ENCODE peak calls at places on chromosomes 6 and 20, in eight cellular contexts. S is K562, K is mesendoderm, O is endodermal cell, T is HepG2, D is colonic mucosa, H is fibroblast of lung, P is NT2/D1. I is an unnamed sample. For H3K4me1, the result is how much of the 10 kb centered on the place peaks cover.

GRCh38 chr6:127471379-127472255 is 12.4 kb upstream of the KIAA0408 start:
- DNase-seq in K (no peak), P (no peak), H (no peak), O (no peak), S (no peak), T (no peak), D (no peak), I (no peak)

GRCh38 chr20:20877079-20877478 is 164.6 kb upstream of the RALGAPA2 start:
- DNase-seq in K (no peak), O (no peak), P (no peak), T (no peak), S (no peak), D (no peak), H (no peak), I (no peak)

GRCh38 chr6:31639449-31639861 is 13.0 kb downstream of the BAG6 start:
- DNase-seq in S (no peak), P (no peak), D (no peak), K (no peak), H (no peak), T (no peak), O (no peak), I (no peak)

GRCh38 chr20:57051096-57051495 is 215.3 kb downstream of the BMP7 start:
- DNase-seq in H (no peak), P (no peak), O (no peak), S (no peak), K (no peak), D (no peak), T (peak), I (no peak)

GRCh38 chr6:43058511-43058910 is 723 bp downstream of the MRPL2 start:
- DNase-seq in D (no peak), S (no peak), P (no peak), H (no peak), T (no peak), O (no peak), K (no peak), I (no peak)

GRCh38 chr20:665276-665675 is 10.3 kb downstream of the SCRT2 start:
- DNase-seq in K (no peak), O (no peak), D (no peak), H (no peak), S (no peak), T (no peak), P (no peak), I (no peak)

GRCh38 chr6:85680388-85680787 is 37.7 kb upstream of the SYNCRIP start:
- DNase-seq in D (no peak), T (no peak), K (no peak), P (no peak), S (peak), H (no peak), O (no peak), I (no peak)

GRCh38 chr20:30815577-30816181 is 441.8 kb upstream of the DEFB115 start:
- DNase-seq in T (no peak), O (no peak), H (no peak), S (no peak), D (no peak), K (no peak), P (no peak), I (no peak)

GRCh38 chr20:4413314-4414045 is 308.2 kb upstream of the PRND start:
- DNase-seq in K (no peak), T (no peak), D (no peak), P (no peak), H (no peak), S (no peak), O (no peak), I (no peak)

DNA sequence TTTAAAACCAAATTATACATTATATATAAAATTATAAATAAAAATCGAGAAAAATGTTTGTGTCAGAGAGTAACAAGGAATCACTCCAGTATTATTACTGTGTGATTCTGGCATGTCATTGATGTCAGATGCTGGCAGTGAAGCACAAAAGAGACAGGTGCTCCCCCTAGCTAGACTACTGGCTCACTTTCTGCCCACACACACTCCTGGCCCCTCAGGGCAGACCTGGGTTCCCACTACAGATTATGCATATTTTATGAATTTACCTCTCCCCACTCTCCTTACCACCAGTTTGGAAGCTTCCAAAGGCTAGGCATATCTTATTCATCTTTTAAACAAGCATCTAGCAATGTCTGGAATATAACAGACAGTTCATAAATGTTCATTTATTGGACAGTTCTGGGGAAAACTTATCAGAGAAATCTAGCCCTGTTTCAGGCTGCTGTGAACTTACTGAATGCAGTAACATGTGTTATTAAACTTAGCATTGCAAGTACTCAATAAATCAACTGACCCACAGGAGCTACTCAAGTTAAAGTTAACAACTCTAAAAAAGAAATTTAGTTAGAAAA is 12.8 kb downstream of the SNX3 start:
- DNase-seq in O (no peak), P (no peak), K (no peak), H (no peak), D (no peak), T (no peak), S (no peak), I (no peak)
- H3K4me1 ChIP-seq in O (under half), P (under half), K (under half), H (under half), D (under half), T (under half), S (under half), I (under half)

GRCh38 chr20:18992418-18992817 is 178.8 kb downstream of the SCP2D1 start:
- DNase-seq in D (no peak), O (peak), T (peak), H (no peak), S (no peak), P (no peak), K (no peak), I (no peak)

GRCh38 chr20:18991012-18991411 is 177.4 kb downstream of the SCP2D1 start:
- DNase-seq in H (no peak), K (no peak), S (no peak), P (no peak), D (no peak), T (no peak), O (no peak), I (no peak)

GRCh38 chr20:18987781-18988360 is 174.3 kb downstream of the SCP2D1 start:
- DNase-seq in K (no peak), D (no peak), T (no peak), O (no peak), P (no peak), H (no peak), S (no peak), I (no peak)

GRCh38 chr20:18988701-18989100 is 175.1 kb downstream of the SCP2D1 start:
- DNase-seq in H (no peak), D (no peak), K (peak), T (no peak), O (no peak), S (no peak), P (no peak), I (no peak)

DNA sequence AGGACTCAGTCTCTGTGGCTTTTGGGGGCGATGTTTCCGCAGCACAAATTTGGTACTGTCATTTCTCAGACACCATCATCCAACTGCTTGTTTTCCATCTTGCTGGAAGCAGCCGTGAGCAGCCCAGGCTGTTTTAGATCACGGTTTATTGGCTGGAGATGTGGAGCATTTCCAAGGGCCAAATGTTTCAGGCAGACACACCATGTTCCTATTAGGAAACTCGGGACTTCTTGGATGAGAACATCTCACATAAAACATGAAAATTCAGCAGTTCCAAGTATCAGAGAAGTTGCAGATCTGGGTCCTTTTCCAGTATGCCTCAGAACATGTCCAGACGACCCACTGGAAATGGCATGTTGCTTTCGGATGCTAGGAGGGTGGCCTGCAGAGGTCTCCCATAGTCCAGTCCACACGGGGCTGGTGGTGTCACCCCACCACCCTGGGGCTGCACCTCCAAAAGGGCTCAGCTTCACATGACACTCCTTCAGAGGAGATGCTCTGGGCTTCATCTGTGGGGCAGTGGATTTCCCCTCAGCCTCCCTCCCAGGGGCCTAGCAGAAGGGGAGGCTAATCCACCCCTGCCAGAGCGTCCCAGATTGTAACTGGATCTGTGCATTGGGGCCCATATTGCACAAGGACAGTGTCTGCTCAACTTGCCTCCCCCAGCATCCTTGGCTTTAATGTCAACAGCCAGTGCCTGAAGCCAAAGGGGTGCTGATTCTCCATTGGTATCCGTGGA is 176.3 kb downstream of the SCP2D1 start:
- DNase-seq in D (peak), P (no peak), O (no peak), S (no peak), H (no peak), T (no peak), K (no peak), I (no peak)
- H3K4me3 ChIP-seq in D (no peak), P (no peak), O (no peak), S (no peak), H (no peak), T (no peak), K (no peak), I (no peak)

GRCh38 chr6:35730745-35731413 is 6.0 kb upstream of the ARMC12 start:
- DNase-seq in K (no peak), H (no peak), D (no peak), P (no peak), O (no peak), S (no peak), T (no peak), I (no peak)
- H3K9ac ChIP-seq in K (peak), H (no peak), D (peak), P (peak), O (no peak), S (peak), T (no peak), I (peak)

GRCh38 chr6:45946352-45946751 is 69.3 kb downstream of the CLIC5 start:
- DNase-seq in T (peak), K (peak), O (peak), H (peak), P (no peak), D (no peak), S (peak), I (no peak)
- H3K4me1 ChIP-seq in T (under half), K (under half), O (under half), H (under half), P (under half), D (under half), S (under half), I (under half)

GRCh38 chr20:55528482-55528881 is 476.8 kb downstream of the CBLN4 start:
- DNase-seq in S (no peak), K (no peak), O (no peak), D (no peak), T (no peak), H (no peak), P (no peak), I (no peak)

GRCh38 chr20:55538261-55538908 is 466.9 kb downstream of the CBLN4 start:
- DNase-seq in K (peak), O (no peak), T (no peak), D (no peak), H (no peak), S (no peak), P (no peak), I (peak)

GRCh38 chr20:55535366-55535765 is 470.0 kb downstream of the CBLN4 start:
- DNase-seq in O (no peak), D (no peak), S (no peak), H (no peak), T (no peak), P (no peak), K (no peak), I (no peak)

GRCh38 chr20:55530763-55531162 is 474.6 kb downstream of the CBLN4 start:
- DNase-seq in O (no peak), S (no peak), T (no peak), D (no peak), H (no peak), P (no peak), K (no peak), I (peak)

DNA sequence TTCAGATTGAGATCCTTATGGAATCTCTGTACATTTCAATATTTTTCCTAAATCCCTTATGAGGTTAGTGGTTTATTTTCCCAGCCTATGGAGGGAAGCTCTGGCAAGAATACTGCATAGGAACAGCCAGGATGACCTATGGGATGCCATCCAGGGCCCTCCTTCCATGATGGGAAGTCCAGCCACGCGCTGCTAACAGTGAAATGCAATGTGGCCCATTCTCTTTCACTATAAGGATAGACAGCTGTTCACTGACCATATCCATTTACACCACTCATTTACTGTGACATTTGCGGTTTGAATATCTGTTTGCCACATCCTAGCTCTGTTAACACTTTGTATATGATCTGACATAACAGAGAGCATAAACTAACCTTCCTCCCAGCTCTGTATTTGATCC is 471.7 kb downstream of the CBLN4 start:
- DNase-seq in P (no peak), T (no peak), O (no peak), D (no peak), K (no peak), H (no peak), S (no peak), I (no peak)
- H3K4me3 ChIP-seq in P (no peak), T (no peak), O (no peak), D (no peak), K (no peak), H (no peak), S (no peak), I (no peak)

GRCh38 chr20:53753880-53754459 is 160.3 kb upstream of the ZNF217 start:
- DNase-seq in K (no peak), T (peak), H (no peak), O (no peak), S (no peak), D (no peak), P (no peak), I (no peak)

GRCh38 chr20:53751394-53752368 is 158.0 kb upstream of the ZNF217 start:
- DNase-seq in T (no peak), S (peak), D (no peak), P (no peak), O (no peak), K (no peak), H (no peak), I (no peak)

GRCh38 chr20:53750827-53751393 is 157.3 kb upstream of the ZNF217 start:
- DNase-seq in T (no peak), S (peak), D (no peak), O (no peak), K (peak), P (no peak), H (peak), I (no peak)

GRCh38 chr20:53752583-53752970 is 158.9 kb upstream of the ZNF217 start:
- DNase-seq in T (no peak), K (no peak), H (no peak), S (peak), P (no peak), D (no peak), O (no peak), I (no peak)

DNA sequence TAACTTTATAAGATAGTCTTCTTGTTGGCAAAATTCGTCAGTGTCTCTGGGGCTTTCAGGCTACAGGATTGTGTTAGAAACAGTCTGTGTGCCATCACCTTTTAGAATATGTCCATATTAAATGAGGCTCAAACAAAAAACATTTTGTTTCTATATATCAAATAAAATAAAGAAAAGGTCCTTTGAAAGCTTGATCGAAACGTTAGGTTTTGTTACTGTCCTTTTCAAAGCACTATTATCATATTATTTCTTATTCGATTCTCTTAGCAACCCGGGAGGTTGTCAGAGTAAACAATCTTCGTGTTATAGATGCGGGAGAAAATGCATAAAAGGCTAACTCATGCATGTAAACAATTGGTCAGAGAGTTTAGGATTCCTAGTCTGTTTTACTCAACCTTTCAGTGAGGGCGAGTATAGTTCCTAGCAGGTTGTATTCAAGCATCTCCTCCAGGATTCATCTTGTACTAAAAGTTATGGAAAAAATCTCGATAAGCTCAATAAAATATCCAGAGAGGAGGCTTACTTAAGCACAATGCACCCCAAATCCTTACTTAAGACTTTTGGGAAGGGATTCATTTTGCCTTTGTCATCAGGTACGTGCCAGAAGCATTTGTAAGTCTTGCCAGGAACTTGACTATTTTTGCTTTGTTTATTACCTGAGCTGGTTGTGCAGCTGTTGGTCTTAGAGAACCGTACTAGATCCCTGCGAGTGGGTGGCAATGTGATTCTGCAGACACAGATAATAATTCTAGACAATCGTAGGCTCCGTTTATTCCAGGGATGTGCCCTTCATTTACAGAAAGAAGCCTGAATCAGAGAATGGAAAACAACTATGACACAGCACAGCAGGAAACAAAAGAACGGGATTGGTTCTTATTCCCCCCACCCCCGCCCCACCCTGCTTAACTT is 159.6 kb upstream of the ZNF217 start:
- DNase-seq in T (no peak), S (peak), P (no peak), H (no peak), K (peak), O (no peak), D (no peak), I (peak)
- H3K9ac ChIP-seq in T (peak), S (peak), P (no peak), H (no peak), K (peak), O (no peak), D (peak), I (peak)

DNA sequence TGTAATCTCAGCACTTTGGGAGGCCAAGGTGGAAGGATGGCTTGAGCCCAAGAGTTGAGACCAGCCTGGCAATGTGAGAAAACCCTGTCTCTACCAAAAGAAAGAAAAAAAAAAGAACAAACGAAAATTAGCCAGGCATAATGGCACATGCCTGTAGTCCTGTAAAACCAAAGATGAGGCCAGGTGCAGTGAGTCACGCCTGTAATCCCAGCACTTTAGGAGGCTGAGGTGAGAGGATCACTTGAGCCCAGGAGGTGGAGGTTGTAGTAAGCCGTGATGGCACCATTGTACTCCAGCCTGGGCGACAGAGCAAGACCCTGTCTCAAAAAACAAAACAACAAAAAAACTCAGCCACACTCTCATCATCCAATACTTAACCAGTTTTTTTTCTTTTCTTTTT is 32.5 kb upstream of the KIF3B start:
- DNase-seq in S (no peak), O (no peak), K (no peak), P (no peak), T (no peak), D (no peak), H (no peak), I (no peak)
- H3K4me1 ChIP-seq in S (under half), O (under half), K (under half), P (under half), T (half or more), D (under half), H (under half), I (under half)

GRCh38 chr6:137492771-137493217 is 1.4 kb downstream of the OLIG3 start:
- DNase-seq in T (no peak), D (no peak), O (peak), K (no peak), S (no peak), H (no peak), P (no peak), I (no peak)
- H3K4me3 ChIP-seq in T (no peak), D (no peak), O (peak), K (no peak), S (no peak), H (no peak), P (peak), I (no peak)

GRCh38 chr20:63115651-63116411 is 100.1 kb downstream of the YTHDF1 start:
- DNase-seq in P (no peak), D (no peak), O (no peak), S (no peak), K (no peak), H (no peak), T (no peak), I (no peak)

GRCh38 chr20:63117661-63118302 is 98.1 kb downstream of the YTHDF1 start:
- DNase-seq in K (no peak), T (no peak), P (no peak), H (no peak), O (no peak), S (no peak), D (no peak), I (no peak)

GRCh38 chr20:63116412-63117106 is 99.4 kb downstream of the YTHDF1 start:
- DNase-seq in O (peak), K (peak), D (no peak), H (peak), T (no peak), P (peak), S (peak), I (no peak)

GRCh38 chr20:63118303-63118670 is 97.6 kb downstream of the YTHDF1 start:
- DNase-seq in P (no peak), D (no peak), S (no peak), H (no peak), K (no peak), O (no peak), T (no peak), I (no peak)

GRCh38 chr20:63117151-63117550 is 98.8 kb downstream of the YTHDF1 start:
- DNase-seq in S (no peak), O (no peak), H (no peak), K (no peak), T (no peak), P (no peak), D (no peak), I (no peak)
- H3K9ac ChIP-seq in S (no peak), O (no peak), H (no peak), K (no peak), T (no peak), P (no peak), D (no peak), I (no peak)

I was measured in mammary epithelial cell.